ENCODE peak calls at places on chromosomes 7 and 10, in six cellular contexts. One of them, this sample, is unnamed.

GRCh38 chr7:15016315-15016667 is 113.7 kb upstream of the DGKB start:
- DNase-seq in upper lobe of left lung: no peak
- DNase-seq in neural progenitor cell: no peak
- DNase-seq in CD4-positive, alpha-beta memory T cell: no peak
- DNase-seq in colonic mucosa: no peak
- DNase-seq in transverse colon: no peak
- DNase-seq in this sample: no peak

GRCh38 chr7:20928022-20928421 is 141.3 kb upstream of the SP8 start:
- DNase-seq in upper lobe of left lung: no peak
- DNase-seq in neural progenitor cell: no peak
- DNase-seq in CD4-positive, alpha-beta memory T cell: no peak
- DNase-seq in colonic mucosa: no peak
- DNase-seq in transverse colon: no peak
- DNase-seq in this sample: no peak

GRCh38 chr7:148884049-148884298 is at the start of gene EZH2:
- DNase-seq in upper lobe of left lung: no peak
- DNase-seq in neural progenitor cell: no peak
- DNase-seq in CD4-positive, alpha-beta memory T cell: no peak
- DNase-seq in colonic mucosa: no peak
- DNase-seq in transverse colon: no peak
- DNase-seq in this sample: no peak

GRCh38 chr7:146683439-146683838 is 566.8 kb downstream of the CNTNAP2 start:
- DNase-seq in upper lobe of left lung: no peak
- DNase-seq in neural progenitor cell: no peak
- DNase-seq in CD4-positive, alpha-beta memory T cell: no peak
- DNase-seq in colonic mucosa: no peak
- DNase-seq in transverse colon: no peak
- DNase-seq in this sample: no peak

GRCh38 chr7:155729847-155730246 is 82.4 kb downstream of the SHH start:
- DNase-seq in upper lobe of left lung: no peak
- DNase-seq in neural progenitor cell: no peak
- DNase-seq in CD4-positive, alpha-beta memory T cell: no peak
- DNase-seq in colonic mucosa: peak; percentile 34
- DNase-seq in transverse colon: peak; percentile 24
- DNase-seq in this sample: peak; percentile 21

GRCh38 chr10:114631678-114632417 is 26.2 kb downstream of the ABLIM1 start:
- DNase-seq in upper lobe of left lung: peak; percentile 90
- DNase-seq in neural progenitor cell: peak; percentile 82
- DNase-seq in CD4-positive, alpha-beta memory T cell: peak; percentile 6
- DNase-seq in colonic mucosa: peak; percentile 67
- DNase-seq in transverse colon: peak; percentile 57
- DNase-seq in this sample: peak; percentile 48

GRCh38 chr7:157281221-157281998 is 55.4 kb upstream of the DNAJB6 start:
- DNase-seq in upper lobe of left lung: no peak
- DNase-seq in neural progenitor cell: no peak
- DNase-seq in CD4-positive, alpha-beta memory T cell: no peak
- DNase-seq in colonic mucosa: no peak
- DNase-seq in transverse colon: no peak
- DNase-seq in this sample: no peak

GRCh38 chr7:29754874-29755490 is 51.3 kb upstream of the WIPF3 start:
- DNase-seq in upper lobe of left lung: no peak
- DNase-seq in neural progenitor cell: no peak
- DNase-seq in CD4-positive, alpha-beta memory T cell: no peak
- DNase-seq in colonic mucosa: no peak
- DNase-seq in transverse colon: no peak
- DNase-seq in this sample: no peak

GRCh38 chr10:29713450-29713849 is 78.7 kb upstream of the SVIL start:
- DNase-seq in upper lobe of left lung: no peak
- DNase-seq in neural progenitor cell: no peak
- DNase-seq in CD4-positive, alpha-beta memory T cell: no peak
- DNase-seq in colonic mucosa: no peak
- DNase-seq in transverse colon: no peak
- DNase-seq in this sample: no peak

GRCh38 chr10:111093741-111094380 is 17.0 kb downstream of the ADRA2A start:
- DNase-seq in upper lobe of left lung: no peak
- DNase-seq in neural progenitor cell: no peak
- DNase-seq in CD4-positive, alpha-beta memory T cell: no peak
- DNase-seq in colonic mucosa: no peak
- DNase-seq in transverse colon: no peak
- DNase-seq in this sample: no peak

GRCh38 chr7:152395115-152395514 is 40.7 kb downstream of the KMT2C start:
- DNase-seq in upper lobe of left lung: no peak
- DNase-seq in neural progenitor cell: no peak
- DNase-seq in CD4-positive, alpha-beta memory T cell: no peak
- DNase-seq in colonic mucosa: no peak
- DNase-seq in transverse colon: no peak
- DNase-seq in this sample: no peak

GRCh38 chr7:377069-378040 is 87.4 kb downstream of the FOXL3 start:
- DNase-seq in upper lobe of left lung: peak; percentile 72
- DNase-seq in neural progenitor cell: no peak
- DNase-seq in CD4-positive, alpha-beta memory T cell: no peak
- DNase-seq in colonic mucosa: peak; percentile 16
- DNase-seq in transverse colon: peak; percentile 8
- DNase-seq in this sample: no peak

GRCh38 chr7:54898659-54899340 is 120.0 kb upstream of the EGFR start:
- DNase-seq in upper lobe of left lung: no peak
- DNase-seq in neural progenitor cell: no peak
- DNase-seq in CD4-positive, alpha-beta memory T cell: no peak
- DNase-seq in colonic mucosa: no peak
- DNase-seq in transverse colon: no peak
- DNase-seq in this sample: no peak

GRCh38 chr7:85213500-85213899 is 26.6 kb upstream of the SEMA3D start:
- DNase-seq in upper lobe of left lung: no peak
- DNase-seq in neural progenitor cell: no peak
- DNase-seq in CD4-positive, alpha-beta memory T cell: no peak
- DNase-seq in colonic mucosa: no peak
- DNase-seq in transverse colon: no peak
- DNase-seq in this sample: no peak

GRCh38 chr7:89994483-89994882 is 159.8 kb upstream of the STEAP1 start:
- DNase-seq in upper lobe of left lung: no peak
- DNase-seq in neural progenitor cell: no peak
- DNase-seq in CD4-positive, alpha-beta memory T cell: no peak
- DNase-seq in colonic mucosa: no peak
- DNase-seq in transverse colon: no peak
- DNase-seq in this sample: no peak

GRCh38 chr10:81866753-81867152 is 8.2 kb upstream of the NRG3 start:
- DNase-seq in upper lobe of left lung: no peak
- DNase-seq in neural progenitor cell: no peak
- DNase-seq in CD4-positive, alpha-beta memory T cell: no peak
- DNase-seq in colonic mucosa: no peak
- DNase-seq in transverse colon: no peak
- DNase-seq in this sample: no peak

GRCh38 chr7:36314491-36314890 is 75.2 kb upstream of the ANLN start:
- DNase-seq in upper lobe of left lung: no peak
- DNase-seq in neural progenitor cell: no peak
- DNase-seq in CD4-positive, alpha-beta memory T cell: no peak
- DNase-seq in colonic mucosa: no peak
- DNase-seq in transverse colon: no peak
- DNase-seq in this sample: no peak

GRCh38 chr10:60114765-60115586 is 208.6 kb upstream of the CCDC6 start:
- DNase-seq in upper lobe of left lung: no peak
- DNase-seq in neural progenitor cell: peak; percentile 74
- DNase-seq in CD4-positive, alpha-beta memory T cell: peak; percentile 27
- DNase-seq in colonic mucosa: peak; percentile 24
- DNase-seq in transverse colon: no peak
- DNase-seq in this sample: peak; percentile 72

DNA sequence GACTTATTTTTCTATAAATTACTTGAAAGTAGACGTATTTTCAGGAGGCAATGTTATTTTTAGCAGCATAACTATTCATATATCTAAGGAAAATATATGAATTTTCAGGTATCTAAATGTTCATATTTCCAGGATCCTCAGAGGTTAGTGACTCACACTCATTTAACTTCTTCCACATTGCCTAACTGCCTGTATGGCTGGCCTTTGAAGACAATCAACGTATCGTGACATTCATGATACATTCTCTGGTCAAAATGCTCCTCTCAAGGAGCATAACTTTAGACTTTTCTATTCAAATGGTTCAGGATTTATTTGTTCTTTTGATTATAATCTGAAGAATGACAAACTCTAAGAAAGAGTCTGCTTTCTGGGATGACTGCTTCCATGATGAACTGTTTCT is 89.3 kb downstream of the SEMA3C start:
- DNase-seq in upper lobe of left lung: no peak
- DNase-seq in neural progenitor cell: no peak
- DNase-seq in CD4-positive, alpha-beta memory T cell: no peak
- DNase-seq in colonic mucosa: no peak
- DNase-seq in transverse colon: no peak
- DNase-seq in this sample: no peak
- H3K27ac ChIP-seq in upper lobe of left lung: no peak overlapping the region
- H3K27ac ChIP-seq in neural progenitor cell: no peak overlapping the region
- H3K27ac ChIP-seq in CD4-positive, alpha-beta memory T cell: no peak overlapping the region
- H3K27ac ChIP-seq in colonic mucosa: no peak overlapping the region
- H3K27ac ChIP-seq in transverse colon: no peak overlapping the region
- H3K27ac ChIP-seq in this sample: no peak overlapping the region

GRCh38 chr7:22875475-22875874 is 52.8 kb upstream of the TOMM7 start:
- DNase-seq in upper lobe of left lung: no peak
- DNase-seq in neural progenitor cell: no peak
- DNase-seq in CD4-positive, alpha-beta memory T cell: no peak
- DNase-seq in colonic mucosa: no peak
- DNase-seq in transverse colon: no peak
- DNase-seq in this sample: no peak
- H3K27ac ChIP-seq in upper lobe of left lung: no peak overlapping the region
- H3K27ac ChIP-seq in neural progenitor cell: no peak overlapping the region
- H3K27ac ChIP-seq in CD4-positive, alpha-beta memory T cell: no peak overlapping the region
- H3K27ac ChIP-seq in colonic mucosa: no peak overlapping the region
- H3K27ac ChIP-seq in transverse colon: no peak overlapping the region
- H3K27ac ChIP-seq in this sample: no peak overlapping the region

GRCh38 chr7:106420741-106421140 is 136.0 kb upstream of the NAMPT start:
- DNase-seq in upper lobe of left lung: no peak
- DNase-seq in neural progenitor cell: no peak
- DNase-seq in CD4-positive, alpha-beta memory T cell: no peak
- DNase-seq in colonic mucosa: no peak
- DNase-seq in transverse colon: no peak
- DNase-seq in this sample: no peak
- H3K27ac ChIP-seq in upper lobe of left lung: peak overlapping the region; percentile 93
- H3K27ac ChIP-seq in neural progenitor cell: no peak overlapping the region
- H3K27ac ChIP-seq in CD4-positive, alpha-beta memory T cell: no peak overlapping the region
- H3K27ac ChIP-seq in colonic mucosa: peak overlapping the region; percentile 71
- H3K27ac ChIP-seq in transverse colon: peak overlapping the region; percentile 70
- H3K27ac ChIP-seq in this sample: peak overlapping the region; percentile 34

GRCh38 chr10:72331575-72332422 is 22.9 kb downstream of the DNAJB12 start:
- DNase-seq in upper lobe of left lung: peak; percentile 95
- DNase-seq in neural progenitor cell: peak; percentile 94
- DNase-seq in CD4-positive, alpha-beta memory T cell: peak; percentile 94
- DNase-seq in colonic mucosa: peak; percentile 87
- DNase-seq in transverse colon: peak; percentile 86
- DNase-seq in this sample: peak; percentile 91
- H3K27ac ChIP-seq in upper lobe of left lung: peak overlapping the region; percentile 91
- H3K27ac ChIP-seq in neural progenitor cell: peak overlapping the region; percentile 82
- H3K27ac ChIP-seq in CD4-positive, alpha-beta memory T cell: peak overlapping the region; percentile 65
- H3K27ac ChIP-seq in colonic mucosa: peak overlapping the region; percentile 86
- H3K27ac ChIP-seq in transverse colon: peak overlapping the region; percentile 86
- H3K27ac ChIP-seq in this sample: peak overlapping the region; percentile 80

DNA sequence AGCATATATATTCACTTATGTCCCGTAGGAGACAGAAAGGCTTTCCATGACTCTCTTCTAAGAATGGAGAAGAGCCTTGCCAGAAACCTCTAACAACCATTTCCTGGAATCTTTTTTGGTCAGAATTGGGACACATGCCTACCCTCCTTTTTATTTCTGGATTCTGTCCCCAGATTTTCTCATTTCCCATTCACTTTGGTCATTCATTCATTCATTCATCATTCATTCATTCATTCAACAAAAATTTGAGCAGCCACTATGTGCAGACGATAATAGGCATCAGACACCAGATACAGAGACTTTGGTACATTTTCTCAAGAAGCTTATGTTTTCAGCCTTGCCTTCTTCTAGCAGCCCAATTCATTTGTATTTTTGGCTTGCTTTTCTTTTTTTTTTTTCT is 6.0 kb downstream of the ENTPD7 start:
- DNase-seq in upper lobe of left lung: no peak
- DNase-seq in neural progenitor cell: no peak
- DNase-seq in CD4-positive, alpha-beta memory T cell: no peak
- DNase-seq in colonic mucosa: no peak
- DNase-seq in transverse colon: no peak
- DNase-seq in this sample: no peak
- H3K27ac ChIP-seq in upper lobe of left lung: no peak overlapping the region
- H3K27ac ChIP-seq in neural progenitor cell: no peak overlapping the region
- H3K27ac ChIP-seq in CD4-positive, alpha-beta memory T cell: no peak overlapping the region
- H3K27ac ChIP-seq in colonic mucosa: no peak overlapping the region
- H3K27ac ChIP-seq in transverse colon: no peak overlapping the region
- H3K27ac ChIP-seq in this sample: no peak overlapping the region